ENCODE peak calls at places on chromosome 16, in ten cellular contexts. G, X, C, R, W, N, Q, U, I and V are unnamed samples. For H3K4me1, the result is how much of the 10 kb centered on the place peaks cover.

GRCh38 chr16:71848622-71849021 is 2.8 kb downstream of the ATXN1L start:
- DNase-seq in G (no peak), X (no peak), C (no peak), R (no peak), W (no peak), N (no peak), Q (no peak), U (no peak), I (no peak), V (no peak)

GRCh38 chr16:2518823-2519710 is 1.1 kb upstream of the AMDHD2 start:
- DNase-seq in G (no peak), X (no peak), C (no peak), R (no peak), W (no peak), N (no peak), Q (peak), U (no peak), I (no peak), V (no peak)

GRCh38 chr16:27551046-27551445 is 1.1 kb downstream of the KATNIP start:
- DNase-seq in G (no peak), X (no peak), C (no peak), R (no peak), W (no peak), N (no peak), Q (no peak), U (no peak), I (no peak), V (no peak)

GRCh38 chr16:19898924-19899604 is 14.4 kb upstream of the GPRC5B start:
- DNase-seq in G (peak), X (no peak), C (peak), R (peak), W (peak), N (no peak), Q (peak), U (peak), I (peak), V (peak)

GRCh38 chr16:78353610-78354009 is 254.2 kb downstream of the WWOX start:
- DNase-seq in G (no peak), X (no peak), C (no peak), R (no peak), W (no peak), N (no peak), Q (no peak), U (no peak), I (no peak), V (no peak)

GRCh38 chr16:66915041-66915440 is 3.6 kb downstream of the CDH16 start:
- DNase-seq in G (no peak), X (no peak), C (no peak), R (no peak), W (no peak), N (no peak), Q (no peak), U (no peak), I (no peak), V (no peak)

GRCh38 chr16:27547134-27547533 is 2.6 kb downstream of the GTF3C1 start:
- DNase-seq in G (no peak), X (no peak), C (no peak), R (peak), W (peak), N (peak), Q (no peak), U (no peak), I (peak), V (peak)

GRCh38 chr16:24685539-24686432 is 43.7 kb upstream of the TNRC6A start:
- DNase-seq in G (peak), X (no peak), C (no peak), R (peak), W (peak), N (peak), Q (peak), U (peak), I (peak), V (peak)

GRCh38 chr16:1779741-1780676 is 2.4 kb downstream of the SPSB3 start:
- DNase-seq in G (no peak), X (no peak), C (no peak), R (peak), W (no peak), N (no peak), Q (peak), U (no peak), I (no peak), V (no peak)

GRCh38 chr16:19863990-19864389 is 20.7 kb downstream of the GPRC5B start:
- DNase-seq in G (no peak), X (no peak), C (no peak), R (no peak), W (no peak), N (peak), Q (no peak), U (no peak), I (no peak), V (no peak)

GRCh38 chr16:67530013-67530939 is 1.6 kb downstream of the RIPOR1 start:
- DNase-seq in G (peak), X (peak), C (no peak), R (peak), W (peak), N (peak), Q (peak), U (peak), I (peak), V (peak)

DNA sequence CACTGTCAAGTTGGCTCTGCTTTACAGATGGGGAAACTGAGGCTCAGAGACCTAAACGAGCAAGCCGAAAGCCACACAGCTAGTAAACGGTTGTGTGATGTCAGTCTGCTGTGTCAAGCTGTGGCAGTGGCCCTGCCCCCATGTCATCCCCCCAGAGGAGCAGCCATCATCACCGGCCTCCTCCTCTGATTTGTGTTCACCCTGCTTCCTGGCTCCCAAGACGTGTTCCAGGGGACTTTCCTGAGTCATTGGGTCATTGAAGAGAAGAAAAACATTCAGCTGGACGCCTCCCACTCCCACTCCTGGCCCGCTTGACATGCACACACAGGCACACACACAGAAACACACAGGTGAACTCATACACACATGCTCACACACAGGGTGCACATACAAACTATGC is 54.0 kb upstream of the CIBAR2 start:
- DNase-seq in G (no peak), X (no peak), C (no peak), R (no peak), W (peak), N (no peak), Q (no peak), U (no peak), I (no peak), V (no peak)
- H3K4me1 ChIP-seq in G (under half), X (under half), C (under half), R (under half), W (under half), N (under half), Q (under half), U (half or more), I (under half), V (under half)

GRCh38 chr16:13254998-13255614 is 353.7 kb downstream of the SHISA9 start:
- DNase-seq in G (no peak), X (no peak), C (no peak), R (no peak), W (no peak), N (no peak), Q (no peak), U (no peak), I (no peak), V (no peak)
- H3K4me3 ChIP-seq in G (no peak), X (no peak), C (no peak), R (no peak), W (no peak), N (no peak), Q (no peak), U (no peak), I (no peak), V (no peak)

GRCh38 chr16:69498926-69499325 is 66.8 kb upstream of the NFAT5 start:
- DNase-seq in G (no peak), X (no peak), C (no peak), R (peak), W (no peak), N (no peak), Q (no peak), U (no peak), I (no peak), V (no peak)

GRCh38 chr16:69499541-69500255 is 66.1 kb upstream of the NFAT5 start:
- DNase-seq in G (no peak), X (no peak), C (no peak), R (peak), W (no peak), N (no peak), Q (no peak), U (no peak), I (no peak), V (no peak)

GRCh38 chr16:69495821-69496220 is 69.9 kb upstream of the NFAT5 start:
- DNase-seq in G (no peak), X (no peak), C (no peak), R (no peak), W (no peak), N (no peak), Q (peak), U (peak), I (no peak), V (no peak)

GRCh38 chr16:69496376-69496775 is 69.4 kb upstream of the NFAT5 start:
- DNase-seq in G (no peak), X (no peak), C (no peak), R (no peak), W (no peak), N (no peak), Q (no peak), U (no peak), I (no peak), V (no peak)

DNA sequence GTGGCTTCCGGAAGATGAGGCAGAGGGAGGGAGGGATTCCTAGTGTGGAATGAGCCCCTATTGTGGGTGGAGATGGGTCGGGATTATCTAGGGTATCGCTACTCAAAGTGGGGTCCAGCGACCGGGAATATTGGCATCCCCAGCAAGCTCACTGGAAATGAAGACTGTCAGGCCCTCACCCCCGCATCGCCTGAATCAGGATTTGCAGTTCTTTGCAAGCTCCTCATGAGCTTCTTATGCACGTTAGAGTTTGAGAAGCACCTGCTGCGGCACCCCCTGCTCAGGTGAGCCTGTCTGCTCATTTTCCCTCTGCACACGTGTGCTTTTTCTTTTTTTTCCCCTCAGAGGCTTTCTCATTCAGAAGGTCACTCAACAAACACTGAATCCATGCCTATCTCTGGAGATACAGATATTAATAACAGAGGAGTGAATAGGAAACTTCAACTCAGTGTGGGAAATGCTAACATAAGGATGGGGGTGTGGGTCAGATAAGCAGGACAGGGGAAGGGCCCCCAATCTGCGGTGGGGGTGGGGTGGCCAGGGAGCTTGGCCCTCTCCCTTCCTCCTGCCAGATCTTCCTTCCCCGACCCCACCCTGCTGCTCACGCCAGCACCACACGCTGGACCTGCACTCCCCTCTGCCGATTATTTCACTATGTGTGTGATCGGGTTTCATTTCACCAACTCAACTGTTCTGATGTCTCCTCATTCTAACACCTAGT is 67.7 kb upstream of the NFAT5 start:
- DNase-seq in G (no peak), X (no peak), C (no peak), R (no peak), W (peak), N (no peak), Q (no peak), U (no peak), I (no peak), V (no peak)
- H3K4me1 ChIP-seq in G (under half), X (under half), C (under half), R (under half), W (under half), N (under half), Q (under half), U (under half), I (under half), V (under half)

DNA sequence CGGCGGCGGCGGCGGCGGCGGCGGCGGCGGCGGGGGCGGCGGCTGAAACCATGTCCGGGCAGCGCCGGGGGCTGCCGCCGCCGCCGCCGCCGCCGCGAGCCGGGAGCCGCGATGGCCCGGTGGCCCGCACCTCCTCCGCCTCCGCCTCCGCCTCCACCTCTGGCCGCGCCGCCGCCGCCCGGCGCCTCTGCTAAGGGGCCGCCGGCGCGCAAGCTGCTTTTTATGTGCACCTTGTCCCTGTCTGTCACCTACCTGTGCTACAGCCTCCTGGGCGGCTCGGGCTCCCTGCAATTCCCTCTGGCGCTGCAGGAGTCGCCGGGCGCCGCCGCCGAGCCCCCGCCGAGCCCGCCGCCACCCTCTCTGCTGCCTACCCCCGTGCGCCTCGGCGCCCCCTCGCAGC is 548 bp downstream of the HS3ST4 start:
- DNase-seq in G (no peak), X (no peak), C (no peak), R (peak), W (no peak), N (no peak), Q (no peak), U (peak), I (no peak), V (no peak)
- H3K4me3 ChIP-seq in G (peak), X (no peak), C (no peak), R (peak), W (no peak), N (peak), Q (no peak), U (peak), I (no peak), V (no peak)